ENCODE peak calls at places on chromosomes 12 and 14, in six cellular contexts. N is HepG2, L is upper lobe of left lung, C is A549, H is K562, R is GM12878. D is an unnamed sample.

GRCh38 chr12:63045020-63045860 is 105.8 kb downstream of the AVPR1A start:
- ATAC-seq in L (no peak), R (no peak), H (no peak), C (peak; percentile 47), N (no peak), D (no peak)

GRCh38 chr12:95017482-95017881 is 14.0 kb upstream of the NDUFA12 start:
- ATAC-seq in L (no peak), H (no peak), C (no peak), N (no peak), R (no peak), D (no peak)

GRCh38 chr12:120647375-120647755 is 6.9 kb downstream of the CABP1 start:
- ATAC-seq in N (no peak), C (no peak), H (no peak), R (no peak), L (no peak), D (no peak)

GRCh38 chr14:101761032-101761880 is at the start of gene PPP2R5C:
- ATAC-seq in R (peak; percentile 93), N (peak; percentile 90), L (peak; percentile 93), C (peak; percentile 81), H (peak; percentile 89), D (peak; percentile 88)

GRCh38 chr12:17301544-17301943 is 695.6 kb upstream of the LMO3 start:
- ATAC-seq in C (no peak), R (no peak), N (no peak), H (no peak), L (no peak), D (no peak)

GRCh38 chr14:44982594-44982993 is 20.6 kb downstream of the TOGARAM1 start:
- ATAC-seq in R (peak; percentile 13), H (no peak), N (no peak), L (no peak), C (no peak), D (no peak)

GRCh38 chr12:88519802-88520435 is 60.4 kb downstream of the KITLG start:
- ATAC-seq in N (no peak), L (peak; percentile 74), H (no peak), C (no peak), R (no peak), D (no peak)

GRCh38 chr14:90750191-90750590 is 66.0 kb downstream of the TTC7B start:
- ATAC-seq in R (no peak), L (no peak), N (no peak), C (no peak), H (no peak), D (no peak)

GRCh38 chr12:78898416-78898815 is 33.8 kb downstream of the SYT1 start:
- ATAC-seq in N (no peak), H (no peak), C (no peak), R (no peak), L (no peak), D (no peak)

GRCh38 chr14:89855961-89856360 is 98.6 kb downstream of the EFCAB11 start:
- ATAC-seq in N (no peak), H (no peak), C (no peak), L (no peak), R (no peak), D (no peak)

GRCh38 chr12:52037248-52037861 is 13.9 kb upstream of the NR4A1 start:
- ATAC-seq in N (no peak), L (no peak), C (no peak), H (no peak), R (no peak), D (peak; percentile 34)

GRCh38 chr14:49677643-49678042 is 10.4 kb downstream of the POLE2 start:
- ATAC-seq in L (no peak), N (peak; percentile 93), C (peak; percentile 90), R (peak; percentile 84), H (peak; percentile 81), D (no peak)

GRCh38 chr12:20440408-20440807 is 72.1 kb downstream of the PDE3A start:
- ATAC-seq in L (no peak), N (no peak), R (no peak), H (no peak), C (no peak), D (peak; percentile 80)

GRCh38 chr12:109544955-109545531 is 28.3 kb downstream of the MMAB start:
- ATAC-seq in R (peak; percentile 31), N (peak; percentile 62), L (no peak), C (peak; percentile 17), H (no peak), D (no peak)

GRCh38 chr12:7117670-7118069 is 8.7 kb upstream of the C1RL start:
- ATAC-seq in H (no peak), L (no peak), R (no peak), C (no peak), N (no peak), D (no peak)

GRCh38 chr14:105187935-105188524 is 6.9 kb upstream of the NUDT14 start:
- ATAC-seq in H (no peak), C (no peak), N (no peak), L (peak; percentile 38), R (no peak), D (no peak)

GRCh38 chr14:21987937-21988336 is 314.3 kb upstream of the OR4E1 start:
- ATAC-seq in C (peak; percentile 77), L (no peak), N (peak; percentile 94), R (no peak), H (peak; percentile 74), D (peak; percentile 48)

GRCh38 chr12:108667349-108667748 is 33.7 kb upstream of the SELPLG start:
- ATAC-seq in L (no peak), C (no peak), N (no peak), H (peak; percentile 7), R (peak; percentile 74), D (no peak)

GRCh38 chr14:79278286-79278797 is 933.0 kb downstream of the DIO2 start:
- ATAC-seq in C (peak; percentile 9), L (peak; percentile 6), N (peak; percentile 11), R (no peak), H (no peak), D (no peak)

GRCh38 chr14:79279645-79280399 is 931.5 kb downstream of the DIO2 start:
- ATAC-seq in N (no peak), R (no peak), L (peak; percentile 28), H (no peak), C (peak; percentile 41), D (no peak)

GRCh38 chr14:79280400-79280670 is 931.0 kb downstream of the DIO2 start:
- ATAC-seq in L (no peak), R (no peak), C (no peak), H (no peak), N (no peak), D (no peak)

GRCh38 chr14:79281244-79282199 is 929.8 kb downstream of the DIO2 start:
- ATAC-seq in L (no peak), H (no peak), N (no peak), C (no peak), R (no peak), D (no peak)

DNA sequence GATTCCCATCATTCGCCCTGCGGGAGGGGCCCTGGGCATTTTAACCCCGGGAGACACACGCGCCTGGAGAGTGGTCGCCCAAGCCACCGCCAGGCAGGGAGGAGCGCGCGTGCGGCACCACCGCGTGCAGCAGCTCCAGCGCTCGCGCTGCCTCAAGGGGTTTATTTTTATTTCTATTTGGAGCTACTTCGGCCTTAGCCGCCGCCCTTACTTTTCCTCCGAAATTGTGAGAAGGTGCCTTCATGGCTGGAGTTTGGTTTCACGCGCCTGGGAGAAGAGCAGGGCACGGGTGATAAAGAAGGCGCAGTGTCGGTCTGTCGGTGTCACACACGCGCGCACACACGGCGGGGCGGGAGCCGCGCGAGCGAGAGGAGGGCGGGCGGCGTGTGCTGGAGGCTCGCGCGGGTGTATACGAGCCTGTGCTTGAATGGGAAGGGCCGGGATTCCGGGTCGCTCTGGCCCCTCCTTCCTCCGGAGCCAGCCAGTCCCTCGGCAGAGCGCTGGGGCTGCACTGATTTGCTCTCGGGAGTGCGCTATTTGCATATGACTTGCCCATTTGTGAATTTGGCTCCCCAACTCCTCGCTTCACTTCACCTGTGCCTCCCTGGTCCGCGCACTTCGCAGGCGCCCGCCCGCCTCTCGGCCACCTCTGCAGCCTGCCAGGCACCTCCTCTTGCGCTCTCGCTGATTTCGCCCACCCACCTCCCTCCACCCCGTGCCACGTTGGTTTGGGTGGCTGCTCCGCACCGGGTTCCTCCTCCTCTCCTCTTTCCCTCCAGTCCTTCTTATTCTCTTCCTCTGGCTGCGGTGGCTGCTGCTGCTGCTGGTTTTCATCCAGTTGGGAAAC is 932.3 kb downstream of the DIO2 start:
- ATAC-seq in C (peak; percentile 96), L (peak; percentile 95), H (peak; percentile 42), N (peak; percentile 98), R (no peak), D (peak; percentile 97)
- TF ChIP-seq EP300 in C (no peak), L (no peak), H (no peak), N (no peak), R (no peak), D (no peak)

GRCh38 chr12:71456990-71457389 is 17.4 kb downstream of the LGR5 start:
- ATAC-seq in L (no peak), N (no peak), R (no peak), C (no peak), H (no peak), D (no peak)

GRCh38 chr12:71460318-71460717 is 20.7 kb downstream of the LGR5 start:
- ATAC-seq in R (no peak), H (no peak), L (no peak), C (no peak), N (no peak), D (no peak)

GRCh38 chr12:71452006-71452405 is 12.4 kb downstream of the LGR5 start:
- ATAC-seq in L (no peak), H (no peak), R (no peak), C (no peak), N (peak; percentile 31), D (no peak)

GRCh38 chr12:71456316-71456715 is 16.7 kb downstream of the LGR5 start:
- ATAC-seq in N (no peak), R (no peak), C (no peak), L (no peak), H (no peak), D (no peak)

GRCh38 chr12:71455028-71455737 is 15.6 kb downstream of the LGR5 start:
- ATAC-seq in H (no peak), R (no peak), L (no peak), N (peak; percentile 12), C (no peak), D (no peak)
- TF ChIP-seq EP300 in H (no peak), R (no peak), L (no peak), N (no peak), C (no peak), D (no peak)

DNA sequence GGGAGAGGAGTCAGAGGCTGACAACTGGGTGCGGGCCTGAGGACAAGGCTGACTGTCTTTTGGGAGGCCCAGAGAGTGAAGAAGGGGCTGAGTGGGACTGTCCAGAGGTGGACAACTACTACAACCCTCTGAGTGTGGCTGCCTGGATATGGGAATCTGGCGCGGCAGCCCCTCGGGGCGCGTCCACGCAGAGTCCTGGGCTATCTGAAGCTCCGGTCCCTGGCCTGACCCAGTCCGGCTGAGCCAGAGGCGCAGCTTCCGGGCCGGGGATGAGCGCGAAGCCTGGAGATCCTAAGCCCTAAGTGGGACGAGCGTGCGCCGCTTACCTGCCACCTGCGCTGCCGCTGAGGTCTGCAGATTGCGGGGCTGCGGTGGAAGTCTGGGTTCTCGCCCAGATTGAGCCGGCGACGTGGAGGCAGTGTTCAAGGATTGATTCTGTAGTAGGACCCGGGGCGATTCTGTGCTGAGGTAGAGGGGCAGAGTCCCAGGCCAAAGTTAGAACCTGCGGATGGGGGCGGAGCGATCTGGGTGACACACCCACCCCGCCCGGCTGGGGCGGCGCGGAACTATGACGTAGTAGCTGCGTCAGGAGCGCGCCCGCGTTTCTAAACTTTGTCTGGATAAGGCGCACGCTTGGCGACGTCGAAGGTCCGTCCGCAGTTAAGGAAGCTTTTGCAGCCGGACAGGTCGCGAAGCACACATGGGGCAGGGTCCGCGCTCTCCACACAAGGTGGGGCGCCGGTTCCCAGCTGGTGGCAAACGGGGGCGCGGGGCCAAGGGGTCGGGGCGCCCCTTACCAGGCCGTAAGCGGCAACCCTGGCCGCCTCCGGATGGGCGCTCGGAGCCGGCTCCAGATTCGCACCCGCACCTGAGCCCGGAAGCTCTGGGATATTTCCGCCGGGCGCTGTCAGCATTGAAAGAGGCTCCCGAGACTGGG is at the start of the genes DHRS1 and NOP9:
- ATAC-seq in L (peak; percentile 94), R (peak; percentile 79), N (peak; percentile 80), C (peak; percentile 62), H (peak; percentile 86), D (peak; percentile 91)
- TF ChIP-seq EP300 in L (no peak), R (no peak), N (peak; percentile 63), C (no peak), H (peak; percentile 34), D (no peak)

GRCh38 chr14:99928963-99929362 is 135.8 kb downstream of the EML1 start:
- ATAC-seq in N (no peak), R (peak; percentile 6), L (no peak), H (no peak), C (no peak), D (no peak)
- TF ChIP-seq EP300 in N (no peak), R (no peak), L (no peak), H (no peak), C (no peak), D (no peak)